ENCODE peak calls at places on chromosomes 16 and 17, in six cellular contexts. R, V, K, J, P and E are unnamed samples.

GRCh38 chr17:40560592-40561293 is 4.5 kb downstream of the CCR7 start:
- DNase-seq in R (peak), V (no peak), K (no peak), J (no peak), P (no peak), E (peak)

GRCh38 chr17:80263253-80264047 is 2.8 kb downstream of the RNF213 start:
- DNase-seq in R (peak), V (peak), K (no peak), J (peak), P (peak), E (peak)

GRCh38 chr17:6109541-6109940 is 39.4 kb downstream of the WSCD1 start:
- DNase-seq in R (no peak), V (peak), K (no peak), J (no peak), P (no peak), E (peak)

GRCh38 chr16:3029499-3030127 is 5.8 kb downstream of the THOC6 start:
- DNase-seq in R (no peak), V (no peak), K (no peak), J (no peak), P (no peak), E (peak)

GRCh38 chr16:56679813-56680212 is 2.5 kb upstream of the MT1X start:
- DNase-seq in R (no peak), V (no peak), K (peak), J (no peak), P (no peak), E (no peak)

GRCh38 chr17:1146551-1147265 is 33.1 kb downstream of the ABR start:
- DNase-seq in R (no peak), V (no peak), K (no peak), J (no peak), P (no peak), E (no peak)

GRCh38 chr17:20156196-20157077 is 147.3 kb downstream of the SPECC1 start:
- DNase-seq in R (no peak), V (peak), K (peak), J (peak), P (peak), E (peak)

GRCh38 chr17:78241277-78242023 is 10.0 kb downstream of the TMEM235 start:
- DNase-seq in R (no peak), V (no peak), K (peak), J (no peak), P (peak), E (no peak)

GRCh38 chr16:66619036-66619435 is 14.5 kb downstream of the CMTM3 start:
- DNase-seq in R (no peak), V (no peak), K (no peak), J (no peak), P (no peak), E (no peak)

GRCh38 chr17:61453563-61453962 is 1.3 kb downstream of the TBX4 start:
- DNase-seq in R (no peak), V (no peak), K (no peak), J (no peak), P (peak), E (no peak)

GRCh38 chr17:61452301-61453290 is at the start of gene TBX4:
- DNase-seq in R (no peak), V (no peak), K (no peak), J (no peak), P (no peak), E (no peak)

GRCh38 chr17:61455754-61456681 is 3.8 kb downstream of the TBX4 start:
- DNase-seq in R (no peak), V (no peak), K (no peak), J (no peak), P (no peak), E (no peak)

GRCh38 chr17:61454932-61455753 is 2.9 kb downstream of the TBX4 start:
- DNase-seq in R (no peak), V (no peak), K (no peak), J (no peak), P (no peak), E (no peak)

DNA sequence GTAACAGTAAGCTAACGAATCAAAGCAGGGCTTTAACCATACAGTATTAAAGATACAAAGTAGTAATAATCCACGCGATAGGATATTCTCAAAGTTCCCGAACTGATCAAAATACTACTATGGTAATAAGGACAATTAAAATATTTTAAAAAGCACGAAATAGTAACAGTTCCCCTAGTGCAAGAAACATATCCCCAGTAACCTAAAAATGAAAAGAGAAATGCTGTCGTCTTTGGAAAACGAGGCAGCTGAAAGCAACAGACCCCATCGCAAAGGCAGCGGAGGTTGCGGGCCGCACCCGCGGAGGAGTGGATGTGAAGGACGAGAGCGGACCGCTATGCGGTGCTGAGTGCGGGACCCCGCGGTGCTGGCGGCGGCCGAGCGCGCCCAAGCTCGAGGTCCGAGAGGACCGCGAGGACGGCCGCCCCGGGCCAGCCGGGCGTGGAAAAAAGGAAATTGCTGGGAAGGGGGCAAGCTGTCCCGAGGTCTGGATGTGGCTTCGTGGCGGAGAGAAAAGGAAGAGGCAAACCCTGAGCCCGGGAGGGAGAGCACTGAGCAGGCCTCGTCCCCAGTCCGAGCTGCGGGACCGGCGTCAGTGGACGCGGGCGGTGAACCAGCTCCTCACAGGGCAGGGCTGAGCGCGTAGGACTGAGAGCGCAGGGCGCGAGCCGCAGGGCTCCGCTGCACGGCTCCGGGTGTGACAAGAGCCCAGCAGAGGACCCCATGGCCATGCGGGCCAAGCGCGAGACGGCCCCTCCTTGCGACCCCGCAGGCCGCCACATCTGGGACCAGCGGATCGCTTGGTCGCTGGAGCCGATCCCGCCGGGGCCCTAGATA is 2.1 kb downstream of the TBX4 start:
- DNase-seq in R (no peak), V (no peak), K (no peak), J (no peak), P (no peak), E (peak)
- H3K4me3 ChIP-seq in R (no peak), V (no peak), K (no peak), J (no peak), P (no peak), E (no peak)

DNA sequence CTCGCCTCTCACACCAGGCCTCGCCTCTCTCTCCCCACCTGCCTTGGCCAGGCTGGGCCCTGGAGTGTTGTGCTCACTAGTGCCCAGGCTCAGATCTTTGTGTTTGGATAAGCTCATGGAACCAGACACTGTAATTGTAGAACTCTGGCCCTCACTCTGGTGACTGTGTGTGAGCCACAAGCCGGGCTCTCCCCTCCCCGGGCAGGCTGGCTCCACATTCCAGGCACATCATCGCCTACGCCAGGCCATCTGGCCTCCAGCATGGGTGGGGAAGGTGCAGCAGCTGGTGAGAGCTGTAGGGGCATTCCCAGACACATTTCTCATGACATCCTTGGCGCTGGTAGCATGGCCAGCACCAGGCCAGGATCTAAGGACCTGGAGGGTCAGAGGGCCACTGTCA is 202.3 kb downstream of the RAB11FIP4 start:
- DNase-seq in R (no peak), V (no peak), K (no peak), J (no peak), P (no peak), E (peak)
- TF ChIP-seq POLR2AphosphoS5 in R (no peak), V (no peak), K (no peak), J (no peak), P (no peak), E (no peak)

DNA sequence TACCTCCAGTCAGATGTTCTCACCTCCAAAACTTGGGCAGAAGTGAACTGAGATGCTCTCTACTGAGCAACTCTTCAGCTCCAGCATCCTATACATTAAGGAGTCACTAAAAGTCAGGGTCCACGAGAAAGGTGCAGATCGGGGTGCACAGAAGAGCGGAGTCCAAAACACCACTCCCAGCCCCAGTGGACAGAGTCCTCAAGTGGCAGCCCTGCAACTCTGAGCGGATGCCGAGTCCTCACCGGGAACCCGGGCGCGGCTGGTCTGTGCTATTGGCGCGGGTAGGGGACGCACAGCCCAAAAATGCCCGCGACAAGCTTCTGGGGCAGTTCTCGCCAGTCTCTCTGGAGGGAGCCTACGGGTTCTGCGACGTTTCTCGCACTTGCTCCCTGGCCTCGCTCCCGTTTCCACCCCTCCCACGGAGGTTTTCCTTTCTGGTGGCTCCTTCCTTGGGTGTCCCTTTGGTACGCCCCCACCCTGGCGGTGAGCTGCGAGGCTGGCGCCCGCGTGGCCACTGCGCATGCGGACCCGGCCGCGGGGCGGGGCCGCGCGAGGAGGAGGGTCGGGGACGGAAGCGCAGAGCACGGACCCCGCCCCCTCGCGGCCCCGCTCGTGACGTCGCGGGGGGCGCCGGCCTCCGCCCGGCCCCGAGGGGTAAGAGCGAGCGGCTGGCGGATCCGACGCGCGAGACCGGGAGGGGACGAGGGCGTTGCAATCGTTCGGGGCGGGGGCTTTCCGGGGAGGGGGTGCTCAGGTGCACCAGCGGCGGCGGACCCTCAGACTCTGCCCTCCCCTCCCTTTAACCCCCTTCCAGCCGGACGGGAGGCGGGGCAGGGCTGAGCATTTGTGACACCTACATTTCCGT is at the start of gene TMEM219:
- DNase-seq in R (peak), V (peak), K (peak), J (peak), P (peak), E (peak)
- TF ChIP-seq CTCF in R (peak), V (peak), K (peak), J (peak), P (peak), E (peak)

GRCh38 chr16:85935957-85936760 is 37.2 kb downstream of the IRF8 start:
- DNase-seq in R (peak), V (peak), K (no peak), J (no peak), P (no peak), E (peak)
- H3K4me3 ChIP-seq in R (peak), V (no peak), K (no peak), J (no peak), P (no peak), E (no peak)